ENCODE peak calls at places on chromosomes 4 and X, in six cellular contexts. Z, J, X, G, I and N are unnamed samples.

GRCh38 chr4:100977746-100978397 is 369.5 kb downstream of the PPP3CA start:
- DNase-seq in Z (no peak), J (no peak), X (no peak), G (no peak), I (no peak), N (no peak)

GRCh38 chr4:7752649-7753048 is 187.0 kb downstream of the AFAP1 start:
- DNase-seq in Z (no peak), J (no peak), X (no peak), G (peak; percentile 37), I (no peak), N (no peak)

GRCh38 chr4:30525662-30526061 is 194.5 kb upstream of the PCDH7 start:
- DNase-seq in Z (no peak), J (no peak), X (no peak), G (no peak), I (no peak), N (no peak)

GRCh38 chrX:145533534-145533933 is 284.1 kb upstream of the SLITRK2 start:
- DNase-seq in Z (no peak), J (no peak), X (no peak), G (no peak), I (no peak), N (no peak)

GRCh38 chr4:159341486-159341885 is 238.6 kb downstream of the RAPGEF2 start:
- DNase-seq in Z (no peak), J (no peak), X (no peak), G (no peak), I (no peak), N (no peak)

GRCh38 chr4:112234952-112235609 is 3.5 kb downstream of the AP1AR start:
- DNase-seq in Z (no peak), J (no peak), X (peak; percentile 74), G (no peak), I (peak; percentile 87), N (peak; percentile 81)

GRCh38 chr4:37463457-37463856 is 218.9 kb downstream of the NWD2 start:
- DNase-seq in Z (no peak), J (no peak), X (no peak), G (no peak), I (no peak), N (peak; percentile 59)

GRCh38 chr4:87523307-87523706 is 5.9 kb downstream of the SPARCL1 start:
- DNase-seq in Z (no peak), J (no peak), X (no peak), G (no peak), I (no peak), N (no peak)

GRCh38 chr4:81631958-81632439 is 160.3 kb upstream of the RASGEF1B start:
- DNase-seq in Z (no peak), J (no peak), X (no peak), G (no peak), I (no peak), N (no peak)

GRCh38 chr4:131499139-131499873 is 1649.8 kb upstream of the PCDH10 start:
- DNase-seq in Z (no peak), J (no peak), X (no peak), G (no peak), I (no peak), N (no peak)

GRCh38 chr4:15234585-15235126 is 193.2 kb upstream of the C1QTNF7 start:
- DNase-seq in Z (no peak), J (no peak), X (no peak), G (no peak), I (no peak), N (no peak)

GRCh38 chrX:43862434-43862833 is 19.8 kb downstream of the MAOB start:
- DNase-seq in Z (no peak), J (no peak), X (no peak), G (no peak), I (no peak), N (no peak)

GRCh38 chrX:115229337-115229991 is 4.4 kb downstream of the LRCH2 start:
- DNase-seq in Z (no peak), J (no peak), X (no peak), G (no peak), I (peak; percentile 88), N (no peak)

GRCh38 chrX:38142598-38142997 is 78.1 kb downstream of the SRPX start:
- DNase-seq in Z (no peak), J (no peak), X (no peak), G (no peak), I (peak; percentile 13), N (no peak)

GRCh38 chr4:94673961-94674360 is 83.8 kb upstream of the BMPR1B start:
- DNase-seq in Z (no peak), J (no peak), X (no peak), G (no peak), I (no peak), N (no peak)

GRCh38 chrX:136577562-136577961 is 45.5 kb downstream of the VGLL1 start:
- DNase-seq in Z (peak; percentile 30), J (no peak), X (peak; percentile 77), G (no peak), I (peak; percentile 36), N (peak; percentile 41)

GRCh38 chr4:94490437-94490836 is 38.7 kb downstream of the PDLIM5 start:
- DNase-seq in Z (no peak), J (no peak), X (no peak), G (no peak), I (no peak), N (no peak)

GRCh38 chr4:169557061-169557636 is 55.2 kb downstream of the NEK1 start:
- DNase-seq in Z (no peak), J (no peak), X (no peak), G (no peak), I (peak; percentile 59), N (no peak)

GRCh38 chr4:81997313-81997712 is 376.5 kb downstream of the HNRNPD start:
- DNase-seq in Z (no peak), J (no peak), X (no peak), G (no peak), I (no peak), N (no peak)

GRCh38 chr4:151013491-151013890 is 1.6 kb downstream of the LRBA start:
- DNase-seq in Z (no peak), J (no peak), X (no peak), G (no peak), I (peak; percentile 19), N (no peak)

GRCh38 chr4:65651031-65651430 is 19.3 kb downstream of the EPHA5 start:
- DNase-seq in Z (no peak), J (no peak), X (no peak), G (no peak), I (no peak), N (no peak)

GRCh38 chrX:54423161-54423888 is 16.9 kb upstream of the TSR2 start:
- DNase-seq in Z (no peak), J (no peak), X (no peak), G (no peak), I (peak; percentile 1), N (no peak)

GRCh38 chrX:24301060-24301459 is 12.8 kb downstream of the SUPT20HL2 start:
- DNase-seq in Z (no peak), J (no peak), X (no peak), G (no peak), I (no peak), N (no peak)

GRCh38 chr4:147846318-147847135 is 114.6 kb downstream of the ARHGAP10 start:
- DNase-seq in Z (no peak), J (no peak), X (no peak), G (no peak), I (peak; percentile 69), N (no peak)

GRCh38 chr4:8199594-8200301 is 658 bp downstream of the SH3TC1 start:
- DNase-seq in Z (no peak), J (no peak), X (no peak), G (peak; percentile 84), I (peak; percentile 34), N (no peak)

GRCh38 chr4:20418865-20419451 is 167.3 kb downstream of the SLIT2 start:
- DNase-seq in Z (no peak), J (no peak), X (no peak), G (no peak), I (peak; percentile 76), N (no peak)

GRCh38 chr4:169823685-169824084 is 65.9 kb upstream of the HPF1 start:
- DNase-seq in Z (no peak), J (peak; percentile 31), X (no peak), G (no peak), I (peak; percentile 51), N (no peak)

DNA sequence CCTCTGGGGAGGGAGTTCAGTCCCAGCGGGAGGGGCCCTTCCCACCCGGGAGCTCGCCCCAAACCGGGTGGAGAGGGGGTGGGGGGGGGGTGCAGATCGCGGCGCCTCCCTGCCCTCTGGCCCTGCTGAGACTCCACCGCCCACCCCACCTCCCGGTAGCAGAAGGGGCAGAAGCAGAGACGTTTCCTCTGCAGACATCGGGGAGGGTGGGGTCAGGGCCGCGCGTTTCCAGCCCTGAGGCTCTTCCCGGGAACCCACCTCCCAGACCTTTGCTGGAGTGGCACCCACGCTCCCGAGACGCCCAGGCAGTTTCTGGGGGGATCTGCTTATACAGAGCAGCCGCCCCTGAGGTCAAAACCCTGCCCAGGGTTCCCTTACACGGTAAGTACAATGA is 30.2 kb downstream of the CPLX1 start:
- DNase-seq in Z (no peak), J (no peak), X (no peak), G (peak; percentile 50), I (no peak), N (no peak)
- H3K4me3 ChIP-seq in Z (no peak overlapping the region), J (peak overlapping the region; percentile 62), X (peak overlapping the region; percentile 30), G (no peak overlapping the region), I (no peak overlapping the region), N (peak overlapping the region; percentile 20)

GRCh38 chrX:81174286-81174685 is 27.4 kb downstream of the HMGN5 start:
- DNase-seq in Z (no peak), J (no peak), X (no peak), G (no peak), I (peak; percentile 14), N (no peak)
- TF ChIP-seq CTCF in Z (no peak), J (no peak), X (no peak), G (no peak), I (no peak), N (no peak)

GRCh38 chr4:103075435-103075893 is 1.1 kb downstream of the SLC9B2 start:
- DNase-seq in Z (no peak), J (no peak), X (no peak), G (no peak), I (peak; percentile 55), N (no peak)
- H3K4me1 ChIP-seq in Z (peaks cover 25% of the 10 kb centered on the region), J (peaks cover 2% of the 10 kb centered on the region), X (peaks cover 16% of the 10 kb centered on the region), G (no peaks in the 10 kb centered on the region), I (peaks cover 15% of the 10 kb centered on the region), N (no peaks in the 10 kb centered on the region)

GRCh38 chr4:4791299-4791798 is 68.1 kb upstream of the MSX1 start:
- DNase-seq in Z (no peak), J (no peak), X (no peak), G (no peak), I (no peak), N (no peak)

GRCh38 chr4:4789462-4789861 is 70.0 kb upstream of the MSX1 start:
- DNase-seq in Z (no peak), J (no peak), X (no peak), G (no peak), I (no peak), N (no peak)

GRCh38 chr4:4788573-4788972 is 70.9 kb upstream of the MSX1 start:
- DNase-seq in Z (no peak), J (no peak), X (no peak), G (no peak), I (no peak), N (no peak)

GRCh38 chr4:4792516-4792915 is 66.9 kb upstream of the MSX1 start:
- DNase-seq in Z (no peak), J (no peak), X (no peak), G (no peak), I (no peak), N (no peak)

DNA sequence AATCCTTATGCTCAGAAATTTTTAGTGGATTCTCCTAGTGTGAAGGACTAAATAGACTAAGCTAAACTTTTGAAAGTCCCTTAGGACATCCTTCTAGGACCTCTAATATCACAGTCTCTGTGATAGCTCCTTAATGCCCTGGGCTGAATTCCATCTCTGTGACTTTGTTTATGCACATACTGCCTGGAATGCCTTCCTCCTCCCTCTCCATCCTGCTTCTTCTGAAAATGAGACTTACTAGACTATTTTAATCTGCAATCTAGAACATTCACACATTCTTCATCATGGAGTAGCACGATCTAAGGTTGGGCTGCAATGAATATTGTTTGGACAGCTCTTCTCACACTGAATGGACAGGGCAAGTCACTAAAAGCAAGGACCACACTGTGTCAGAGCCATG is 65.0 kb upstream of the MSX1 start:
- DNase-seq in Z (no peak), J (no peak), X (no peak), G (no peak), I (no peak), N (no peak)
- H3K4me3 ChIP-seq in Z (no peak overlapping the region), J (no peak overlapping the region), X (no peak overlapping the region), G (no peak overlapping the region), I (no peak overlapping the region), N (no peak overlapping the region)